ENCODE peak calls at places on chromosomes 1 and 21, in eight cellular contexts. One of them, this sample, is unnamed. For H3K27me3, the result is how much of the 10 kb centered on the place peaks cover.

GRCh38 chr1:170698711-170699275 is 34.9 kb downstream of the PRRX1 start:
- DNase-seq in lung: no peak
- DNase-seq in osteoblast: peak
- DNase-seq in lower lobe of right lung: no peak
- DNase-seq in stomach: no peak
- DNase-seq in cardiac muscle cell: peak
- DNase-seq in gastrocnemius medialis: no peak
- DNase-seq in uterus: no peak
- DNase-seq in this sample: no peak

GRCh38 chr1:24290933-24291487 is 28.1 kb upstream of the GRHL3 start:
- DNase-seq in lung: no peak
- DNase-seq in osteoblast: no peak
- DNase-seq in lower lobe of right lung: no peak
- DNase-seq in stomach: no peak
- DNase-seq in cardiac muscle cell: no peak
- DNase-seq in gastrocnemius medialis: no peak
- DNase-seq in uterus: no peak
- DNase-seq in this sample: no peak

GRCh38 chr21:41933259-41934079 is 20.3 kb downstream of the C2CD2 start:
- DNase-seq in lung: no peak
- DNase-seq in osteoblast: peak
- DNase-seq in lower lobe of right lung: no peak
- DNase-seq in stomach: no peak
- DNase-seq in cardiac muscle cell: peak
- DNase-seq in gastrocnemius medialis: no peak
- DNase-seq in uterus: no peak
- DNase-seq in this sample: no peak

GRCh38 chr1:19390166-19390850 is 78.2 kb downstream of the SLC66A1 start:
- DNase-seq in lung: no peak
- DNase-seq in osteoblast: no peak
- DNase-seq in lower lobe of right lung: no peak
- DNase-seq in stomach: no peak
- DNase-seq in cardiac muscle cell: no peak
- DNase-seq in gastrocnemius medialis: no peak
- DNase-seq in uterus: no peak
- DNase-seq in this sample: no peak

GRCh38 chr1:232477728-232478127 is 152.2 kb downstream of the SIPA1L2 start:
- DNase-seq in lung: peak
- DNase-seq in osteoblast: peak
- DNase-seq in lower lobe of right lung: no peak
- DNase-seq in stomach: no peak
- DNase-seq in cardiac muscle cell: peak
- DNase-seq in gastrocnemius medialis: peak
- DNase-seq in uterus: no peak
- DNase-seq in this sample: peak

GRCh38 chr1:184443624-184444023 is 56.8 kb downstream of the C1orf21 start:
- DNase-seq in lung: no peak
- DNase-seq in osteoblast: no peak
- DNase-seq in lower lobe of right lung: no peak
- DNase-seq in stomach: no peak
- DNase-seq in cardiac muscle cell: no peak
- DNase-seq in gastrocnemius medialis: no peak
- DNase-seq in uterus: no peak
- DNase-seq in this sample: no peak

GRCh38 chr1:210464519-210465039 is 135.9 kb downstream of the HHAT start:
- DNase-seq in lung: peak
- DNase-seq in osteoblast: no peak
- DNase-seq in lower lobe of right lung: peak
- DNase-seq in stomach: peak
- DNase-seq in cardiac muscle cell: no peak
- DNase-seq in gastrocnemius medialis: no peak
- DNase-seq in uterus: peak
- DNase-seq in this sample: no peak

GRCh38 chr1:207858806-207859205 is 52.1 kb downstream of the CD34 start:
- DNase-seq in lung: no peak
- DNase-seq in osteoblast: no peak
- DNase-seq in lower lobe of right lung: no peak
- DNase-seq in stomach: no peak
- DNase-seq in cardiac muscle cell: peak
- DNase-seq in gastrocnemius medialis: no peak
- DNase-seq in uterus: no peak
- DNase-seq in this sample: no peak

GRCh38 chr1:9874959-9875635 is 35.0 kb downstream of the CTNNBIP1 start:
- DNase-seq in lung: peak
- DNase-seq in osteoblast: peak
- DNase-seq in lower lobe of right lung: peak
- DNase-seq in stomach: peak
- DNase-seq in cardiac muscle cell: peak
- DNase-seq in gastrocnemius medialis: peak
- DNase-seq in uterus: peak
- DNase-seq in this sample: no peak

GRCh38 chr1:210940081-210940617 is 193.8 kb downstream of the KCNH1 start:
- DNase-seq in lung: no peak
- DNase-seq in osteoblast: no peak
- DNase-seq in lower lobe of right lung: no peak
- DNase-seq in stomach: no peak
- DNase-seq in cardiac muscle cell: no peak
- DNase-seq in gastrocnemius medialis: no peak
- DNase-seq in uterus: no peak
- DNase-seq in this sample: no peak

GRCh38 chr1:51231121-51231520 is 5.0 kb upstream of the RNF11 start:
- DNase-seq in lung: no peak
- DNase-seq in osteoblast: peak
- DNase-seq in lower lobe of right lung: no peak
- DNase-seq in stomach: no peak
- DNase-seq in cardiac muscle cell: peak
- DNase-seq in gastrocnemius medialis: no peak
- DNase-seq in uterus: no peak
- DNase-seq in this sample: no peak

GRCh38 chr1:24971539-24971938 is 41.5 kb upstream of the RUNX3 start:
- DNase-seq in lung: no peak
- DNase-seq in osteoblast: peak
- DNase-seq in lower lobe of right lung: no peak
- DNase-seq in stomach: no peak
- DNase-seq in cardiac muscle cell: no peak
- DNase-seq in gastrocnemius medialis: no peak
- DNase-seq in uterus: no peak
- DNase-seq in this sample: no peak

GRCh38 chr1:156746716-156747631 is 4.5 kb downstream of the HDGF start:
- DNase-seq in lung: peak
- DNase-seq in osteoblast: peak
- DNase-seq in lower lobe of right lung: peak
- DNase-seq in stomach: peak
- DNase-seq in cardiac muscle cell: peak
- DNase-seq in gastrocnemius medialis: peak
- DNase-seq in uterus: peak
- DNase-seq in this sample: peak

GRCh38 chr1:206864939-206865671 is at the start of gene IL20:
- DNase-seq in lung: peak
- DNase-seq in osteoblast: peak
- DNase-seq in lower lobe of right lung: peak
- DNase-seq in stomach: peak
- DNase-seq in cardiac muscle cell: peak
- DNase-seq in gastrocnemius medialis: peak
- DNase-seq in uterus: peak
- DNase-seq in this sample: no peak

GRCh38 chr1:56788588-56788987 is 30.6 kb downstream of the FYB2 start:
- DNase-seq in lung: peak
- DNase-seq in osteoblast: no peak
- DNase-seq in lower lobe of right lung: peak
- DNase-seq in stomach: peak
- DNase-seq in cardiac muscle cell: peak
- DNase-seq in gastrocnemius medialis: no peak
- DNase-seq in uterus: no peak
- DNase-seq in this sample: no peak

GRCh38 chr1:60213253-60213652 is 139.7 kb upstream of the C1orf87 start:
- DNase-seq in lung: no peak
- DNase-seq in osteoblast: no peak
- DNase-seq in lower lobe of right lung: no peak
- DNase-seq in stomach: no peak
- DNase-seq in cardiac muscle cell: no peak
- DNase-seq in gastrocnemius medialis: no peak
- DNase-seq in uterus: no peak
- DNase-seq in this sample: no peak

GRCh38 chr1:14954210-14954609 is 199.3 kb upstream of the TMEM51 start:
- DNase-seq in lung: no peak
- DNase-seq in osteoblast: peak
- DNase-seq in lower lobe of right lung: no peak
- DNase-seq in stomach: no peak
- DNase-seq in cardiac muscle cell: peak
- DNase-seq in gastrocnemius medialis: no peak
- DNase-seq in uterus: no peak
- DNase-seq in this sample: no peak

GRCh38 chr1:240044620-240045019 is 47.1 kb upstream of the FMN2 start:
- DNase-seq in lung: no peak
- DNase-seq in osteoblast: peak
- DNase-seq in lower lobe of right lung: no peak
- DNase-seq in stomach: no peak
- DNase-seq in cardiac muscle cell: no peak
- DNase-seq in gastrocnemius medialis: no peak
- DNase-seq in uterus: no peak
- DNase-seq in this sample: peak

GRCh38 chr1:66137235-66137634 is 344.5 kb downstream of the PDE4B start:
- DNase-seq in lung: no peak
- DNase-seq in osteoblast: no peak
- DNase-seq in lower lobe of right lung: no peak
- DNase-seq in stomach: no peak
- DNase-seq in cardiac muscle cell: no peak
- DNase-seq in gastrocnemius medialis: no peak
- DNase-seq in uterus: no peak
- DNase-seq in this sample: no peak

GRCh38 chr1:4468386-4468785 is 186.0 kb upstream of the AJAP1 start:
- DNase-seq in lung: no peak
- DNase-seq in osteoblast: no peak
- DNase-seq in lower lobe of right lung: no peak
- DNase-seq in stomach: no peak
- DNase-seq in cardiac muscle cell: no peak
- DNase-seq in gastrocnemius medialis: no peak
- DNase-seq in uterus: no peak
- DNase-seq in this sample: no peak

GRCh38 chr1:212700597-212700891 is 904 bp upstream of the BATF3 start:
- DNase-seq in lung: no peak
- DNase-seq in osteoblast: no peak
- DNase-seq in lower lobe of right lung: no peak
- DNase-seq in stomach: no peak
- DNase-seq in cardiac muscle cell: no peak
- DNase-seq in gastrocnemius medialis: no peak
- DNase-seq in uterus: no peak
- DNase-seq in this sample: no peak

GRCh38 chr1:111884772-111885443 is 104.6 kb downstream of the KCND3 start:
- DNase-seq in lung: no peak
- DNase-seq in osteoblast: no peak
- DNase-seq in lower lobe of right lung: no peak
- DNase-seq in stomach: no peak
- DNase-seq in cardiac muscle cell: no peak
- DNase-seq in gastrocnemius medialis: peak
- DNase-seq in uterus: no peak
- DNase-seq in this sample: no peak
- TF ChIP-seq CTCF in lung: no peak
- TF ChIP-seq CTCF in osteoblast: no peak
- TF ChIP-seq CTCF in lower lobe of right lung: no peak
- TF ChIP-seq CTCF in stomach: no peak
- TF ChIP-seq CTCF in cardiac muscle cell: no peak
- TF ChIP-seq CTCF in gastrocnemius medialis: peak
- TF ChIP-seq CTCF in uterus: no peak
- TF ChIP-seq CTCF in this sample: no peak

GRCh38 chr1:158951956-158952355 is 20.6 kb downstream of the PYHIN1 start:
- DNase-seq in lung: no peak
- DNase-seq in osteoblast: no peak
- DNase-seq in lower lobe of right lung: no peak
- DNase-seq in stomach: no peak
- DNase-seq in cardiac muscle cell: no peak
- DNase-seq in gastrocnemius medialis: no peak
- DNase-seq in uterus: no peak
- DNase-seq in this sample: no peak
- H3K4me3 ChIP-seq in lung: no peak
- H3K4me3 ChIP-seq in osteoblast: no peak
- H3K4me3 ChIP-seq in lower lobe of right lung: no peak
- H3K4me3 ChIP-seq in stomach: no peak
- H3K4me3 ChIP-seq in cardiac muscle cell: no peak
- H3K4me3 ChIP-seq in gastrocnemius medialis: no peak
- H3K4me3 ChIP-seq in uterus: no peak
- H3K4me3 ChIP-seq in this sample: no peak

DNA sequence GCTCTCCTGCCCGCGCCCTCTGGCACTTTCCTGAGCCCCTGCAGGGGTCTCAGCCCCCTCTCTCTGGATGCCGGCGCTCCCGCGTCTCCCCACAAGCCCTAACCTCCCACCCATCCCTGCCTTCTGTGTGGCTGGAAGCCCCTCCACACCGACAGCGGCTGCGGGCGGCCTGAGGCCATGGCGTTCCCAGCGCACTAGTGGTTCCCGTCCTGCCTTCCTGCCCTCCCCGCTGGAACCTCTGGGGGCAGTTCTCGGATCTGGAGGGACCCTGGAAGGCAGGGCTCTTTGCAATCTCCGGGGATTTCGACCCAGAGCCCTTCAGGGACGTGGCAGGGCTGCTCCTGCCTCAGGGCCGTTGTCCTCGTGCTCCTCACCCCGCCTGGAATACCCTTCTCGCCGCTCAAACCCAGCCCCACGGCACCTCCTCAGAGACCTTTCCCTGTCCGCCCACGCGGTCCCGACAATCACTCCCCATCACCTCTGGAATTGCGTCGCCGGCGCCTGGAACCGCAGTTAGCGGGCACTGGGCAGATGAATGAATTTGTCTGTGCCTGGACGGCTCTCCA is 493 bp upstream of the ESPN start:
- DNase-seq in lung: no peak
- DNase-seq in osteoblast: peak
- DNase-seq in lower lobe of right lung: no peak
- DNase-seq in stomach: no peak
- DNase-seq in cardiac muscle cell: no peak
- DNase-seq in gastrocnemius medialis: no peak
- DNase-seq in uterus: no peak
- DNase-seq in this sample: no peak
- H3K27me3 ChIP-seq in lung: under half
- H3K27me3 ChIP-seq in osteoblast: half or more
- H3K27me3 ChIP-seq in lower lobe of right lung: half or more
- H3K27me3 ChIP-seq in stomach: half or more
- H3K27me3 ChIP-seq in cardiac muscle cell: half or more
- H3K27me3 ChIP-seq in gastrocnemius medialis: half or more
- H3K27me3 ChIP-seq in uterus: under half
- H3K27me3 ChIP-seq in this sample: under half

DNA sequence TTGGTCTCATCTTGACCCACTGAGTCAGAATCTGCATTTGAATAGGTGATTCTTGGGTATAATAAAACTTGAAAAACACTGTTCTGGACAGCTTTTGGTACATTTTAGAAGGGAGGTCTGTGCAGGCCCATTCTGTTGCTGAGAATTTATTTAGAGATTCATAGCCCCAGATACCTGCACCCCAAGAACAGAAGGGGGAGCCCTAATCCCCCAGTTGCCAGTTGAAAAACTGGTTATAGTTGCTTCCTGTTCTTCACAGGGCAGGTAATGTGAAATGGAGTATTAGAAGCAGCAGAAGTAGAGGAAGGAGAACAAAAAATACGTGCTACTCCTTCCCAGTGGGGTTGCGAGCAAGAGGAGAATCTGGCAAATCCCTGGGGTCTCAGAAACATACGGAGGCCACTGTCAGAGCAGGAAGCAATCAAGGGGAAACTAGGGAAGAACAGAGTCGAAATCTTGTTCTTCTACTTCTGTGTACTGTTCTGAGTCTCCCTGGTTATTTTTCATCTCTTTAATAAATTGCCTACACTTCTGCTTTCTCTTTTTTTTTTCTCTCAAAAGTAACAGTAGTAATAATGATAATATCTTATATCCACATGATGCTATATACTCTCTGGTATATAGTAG is 4.6 kb upstream of the CLCA2 start:
- DNase-seq in lung: peak
- DNase-seq in osteoblast: peak
- DNase-seq in lower lobe of right lung: no peak
- DNase-seq in stomach: no peak
- DNase-seq in cardiac muscle cell: peak
- DNase-seq in gastrocnemius medialis: no peak
- DNase-seq in uterus: no peak
- DNase-seq in this sample: no peak
- TF ChIP-seq CTCF in lung: peak
- TF ChIP-seq CTCF in osteoblast: peak
- TF ChIP-seq CTCF in lower lobe of right lung: peak
- TF ChIP-seq CTCF in stomach: no peak
- TF ChIP-seq CTCF in cardiac muscle cell: peak
- TF ChIP-seq CTCF in gastrocnemius medialis: no peak
- TF ChIP-seq CTCF in uterus: peak
- TF ChIP-seq CTCF in this sample: peak